ENCODE peak calls at places on chromosomes 4 and X, in eight cellular contexts. One of them, this sample, is unnamed.

GRCh38 chr4:84530871-84531270 is 31.8 kb upstream of the NKX6-1 start:
- DNase-seq in ascending aorta: no peak
- DNase-seq in transverse colon: no peak
- DNase-seq in activated gamma-delta T cell treated with Interleukin-2 at 50 U/mL for 16 hours: no peak
- DNase-seq in activated CD4-positive, alpha-beta T cell treated with anti-CD3 and anti-CD28 coated beads for 24 hours: no peak
- DNase-seq in neuronal stem cell: no peak
- DNase-seq in GM23338: no peak
- DNase-seq in PC-3: peak
- DNase-seq in this sample: no peak

GRCh38 chr4:153488719-153489384 is 22.7 kb downstream of the TMEM131L start:
- DNase-seq in GM23338: peak
- DNase-seq in PC-3: no peak
- DNase-seq in transverse colon: no peak
- DNase-seq in activated gamma-delta T cell treated with Interleukin-2 at 50 U/mL for 16 hours: no peak
- DNase-seq in activated CD4-positive, alpha-beta T cell treated with anti-CD3 and anti-CD28 coated beads for 24 hours: no peak
- DNase-seq in ascending aorta: peak
- DNase-seq in neuronal stem cell: no peak
- DNase-seq in this sample: no peak

GRCh38 chr4:165765053-165765452 is 108.0 kb upstream of the TLL1 start:
- DNase-seq in activated CD4-positive, alpha-beta T cell treated with anti-CD3 and anti-CD28 coated beads for 24 hours: no peak
- DNase-seq in transverse colon: no peak
- DNase-seq in GM23338: no peak
- DNase-seq in neuronal stem cell: no peak
- DNase-seq in activated gamma-delta T cell treated with Interleukin-2 at 50 U/mL for 16 hours: no peak
- DNase-seq in ascending aorta: no peak
- DNase-seq in PC-3: peak
- DNase-seq in this sample: no peak

GRCh38 chrX:71974916-71975315 is 64.3 kb downstream of the NHSL2 start:
- DNase-seq in ascending aorta: no peak
- DNase-seq in PC-3: no peak
- DNase-seq in activated CD4-positive, alpha-beta T cell treated with anti-CD3 and anti-CD28 coated beads for 24 hours: no peak
- DNase-seq in activated gamma-delta T cell treated with Interleukin-2 at 50 U/mL for 16 hours: no peak
- DNase-seq in GM23338: no peak
- DNase-seq in neuronal stem cell: no peak
- DNase-seq in transverse colon: no peak
- DNase-seq in this sample: no peak

GRCh38 chr4:120874792-120875774 is 47.4 kb downstream of the PRDM5 start:
- DNase-seq in activated CD4-positive, alpha-beta T cell treated with anti-CD3 and anti-CD28 coated beads for 24 hours: no peak
- DNase-seq in activated gamma-delta T cell treated with Interleukin-2 at 50 U/mL for 16 hours: no peak
- DNase-seq in neuronal stem cell: no peak
- DNase-seq in PC-3: no peak
- DNase-seq in GM23338: peak
- DNase-seq in transverse colon: no peak
- DNase-seq in ascending aorta: no peak
- DNase-seq in this sample: no peak

GRCh38 chrX:112614640-112615039 is 65.1 kb downstream of the LHFPL1 start:
- DNase-seq in ascending aorta: no peak
- DNase-seq in transverse colon: no peak
- DNase-seq in neuronal stem cell: peak
- DNase-seq in GM23338: peak
- DNase-seq in PC-3: no peak
- DNase-seq in activated CD4-positive, alpha-beta T cell treated with anti-CD3 and anti-CD28 coated beads for 24 hours: no peak
- DNase-seq in activated gamma-delta T cell treated with Interleukin-2 at 50 U/mL for 16 hours: no peak
- DNase-seq in this sample: no peak

GRCh38 chr4:53900275-53900649 is 164.1 kb downstream of the CHIC2 start:
- DNase-seq in PC-3: no peak
- DNase-seq in ascending aorta: no peak
- DNase-seq in GM23338: no peak
- DNase-seq in transverse colon: no peak
- DNase-seq in activated gamma-delta T cell treated with Interleukin-2 at 50 U/mL for 16 hours: no peak
- DNase-seq in activated CD4-positive, alpha-beta T cell treated with anti-CD3 and anti-CD28 coated beads for 24 hours: no peak
- DNase-seq in neuronal stem cell: no peak
- DNase-seq in this sample: no peak

GRCh38 chr4:37765741-37766140 is 60.7 kb upstream of the PGM2 start:
- DNase-seq in transverse colon: no peak
- DNase-seq in ascending aorta: no peak
- DNase-seq in PC-3: no peak
- DNase-seq in activated gamma-delta T cell treated with Interleukin-2 at 50 U/mL for 16 hours: no peak
- DNase-seq in GM23338: no peak
- DNase-seq in activated CD4-positive, alpha-beta T cell treated with anti-CD3 and anti-CD28 coated beads for 24 hours: no peak
- DNase-seq in neuronal stem cell: no peak
- DNase-seq in this sample: no peak

GRCh38 chr4:69910016-69910782 is 20.7 kb upstream of the CSN1S1 start:
- DNase-seq in GM23338: no peak
- DNase-seq in PC-3: no peak
- DNase-seq in neuronal stem cell: no peak
- DNase-seq in ascending aorta: no peak
- DNase-seq in activated CD4-positive, alpha-beta T cell treated with anti-CD3 and anti-CD28 coated beads for 24 hours: no peak
- DNase-seq in transverse colon: no peak
- DNase-seq in activated gamma-delta T cell treated with Interleukin-2 at 50 U/mL for 16 hours: no peak
- DNase-seq in this sample: no peak

GRCh38 chr4:48343035-48343434 is 1.7 kb downstream of the SLAIN2 start:
- DNase-seq in ascending aorta: no peak
- DNase-seq in neuronal stem cell: no peak
- DNase-seq in activated gamma-delta T cell treated with Interleukin-2 at 50 U/mL for 16 hours: no peak
- DNase-seq in GM23338: no peak
- DNase-seq in transverse colon: no peak
- DNase-seq in activated CD4-positive, alpha-beta T cell treated with anti-CD3 and anti-CD28 coated beads for 24 hours: no peak
- DNase-seq in PC-3: no peak
- DNase-seq in this sample: no peak

GRCh38 chr4:61202100-61202637 is 2.0 kb downstream of the ADGRL3 start:
- DNase-seq in activated gamma-delta T cell treated with Interleukin-2 at 50 U/mL for 16 hours: no peak
- DNase-seq in ascending aorta: no peak
- DNase-seq in neuronal stem cell: peak
- DNase-seq in GM23338: peak
- DNase-seq in transverse colon: no peak
- DNase-seq in activated CD4-positive, alpha-beta T cell treated with anti-CD3 and anti-CD28 coated beads for 24 hours: no peak
- DNase-seq in PC-3: peak
- DNase-seq in this sample: no peak

GRCh38 chr4:30863031-30863430 is 142.9 kb downstream of the PCDH7 start:
- DNase-seq in activated gamma-delta T cell treated with Interleukin-2 at 50 U/mL for 16 hours: no peak
- DNase-seq in ascending aorta: no peak
- DNase-seq in neuronal stem cell: no peak
- DNase-seq in activated CD4-positive, alpha-beta T cell treated with anti-CD3 and anti-CD28 coated beads for 24 hours: no peak
- DNase-seq in transverse colon: no peak
- DNase-seq in GM23338: no peak
- DNase-seq in PC-3: peak
- DNase-seq in this sample: no peak

GRCh38 chrX:109742722-109743121 is 9.7 kb upstream of the ACSL4 start:
- DNase-seq in transverse colon: no peak
- DNase-seq in PC-3: no peak
- DNase-seq in ascending aorta: no peak
- DNase-seq in neuronal stem cell: no peak
- DNase-seq in activated gamma-delta T cell treated with Interleukin-2 at 50 U/mL for 16 hours: no peak
- DNase-seq in activated CD4-positive, alpha-beta T cell treated with anti-CD3 and anti-CD28 coated beads for 24 hours: no peak
- DNase-seq in GM23338: no peak
- DNase-seq in this sample: no peak

GRCh38 chrX:53594354-53594753 is 92.2 kb downstream of the HUWE1 start:
- DNase-seq in activated gamma-delta T cell treated with Interleukin-2 at 50 U/mL for 16 hours: no peak
- DNase-seq in ascending aorta: no peak
- DNase-seq in GM23338: no peak
- DNase-seq in PC-3: no peak
- DNase-seq in neuronal stem cell: no peak
- DNase-seq in transverse colon: no peak
- DNase-seq in activated CD4-positive, alpha-beta T cell treated with anti-CD3 and anti-CD28 coated beads for 24 hours: no peak
- DNase-seq in this sample: no peak

GRCh38 chrX:7934026-7934425 is 6.8 kb upstream of the PNPLA4 start:
- DNase-seq in activated CD4-positive, alpha-beta T cell treated with anti-CD3 and anti-CD28 coated beads for 24 hours: no peak
- DNase-seq in transverse colon: no peak
- DNase-seq in activated gamma-delta T cell treated with Interleukin-2 at 50 U/mL for 16 hours: no peak
- DNase-seq in neuronal stem cell: no peak
- DNase-seq in GM23338: no peak
- DNase-seq in ascending aorta: no peak
- DNase-seq in PC-3: no peak
- DNase-seq in this sample: no peak

GRCh38 chrX:104112326-104112951 is at the start of gene ZCCHC18:
- DNase-seq in PC-3: peak
- DNase-seq in transverse colon: peak
- DNase-seq in neuronal stem cell: peak
- DNase-seq in GM23338: peak
- DNase-seq in activated CD4-positive, alpha-beta T cell treated with anti-CD3 and anti-CD28 coated beads for 24 hours: no peak
- DNase-seq in activated gamma-delta T cell treated with Interleukin-2 at 50 U/mL for 16 hours: peak
- DNase-seq in ascending aorta: peak
- DNase-seq in this sample: peak

GRCh38 chr4:6749340-6750171 is 33.0 kb upstream of the KIAA0232 start:
- DNase-seq in PC-3: peak
- DNase-seq in ascending aorta: peak
- DNase-seq in GM23338: no peak
- DNase-seq in neuronal stem cell: no peak
- DNase-seq in activated gamma-delta T cell treated with Interleukin-2 at 50 U/mL for 16 hours: no peak
- DNase-seq in activated CD4-positive, alpha-beta T cell treated with anti-CD3 and anti-CD28 coated beads for 24 hours: no peak
- DNase-seq in transverse colon: peak
- DNase-seq in this sample: peak

GRCh38 chr4:133802741-133803140 is 398.8 kb downstream of the PABPC4L start:
- DNase-seq in GM23338: no peak
- DNase-seq in transverse colon: no peak
- DNase-seq in activated gamma-delta T cell treated with Interleukin-2 at 50 U/mL for 16 hours: no peak
- DNase-seq in ascending aorta: no peak
- DNase-seq in PC-3: peak
- DNase-seq in activated CD4-positive, alpha-beta T cell treated with anti-CD3 and anti-CD28 coated beads for 24 hours: no peak
- DNase-seq in neuronal stem cell: no peak
- DNase-seq in this sample: no peak

GRCh38 chrX:151983186-151983585 is 8.7 kb upstream of the GABRE start:
- DNase-seq in transverse colon: no peak
- DNase-seq in PC-3: no peak
- DNase-seq in neuronal stem cell: no peak
- DNase-seq in activated gamma-delta T cell treated with Interleukin-2 at 50 U/mL for 16 hours: no peak
- DNase-seq in ascending aorta: no peak
- DNase-seq in GM23338: no peak
- DNase-seq in activated CD4-positive, alpha-beta T cell treated with anti-CD3 and anti-CD28 coated beads for 24 hours: no peak
- DNase-seq in this sample: no peak

GRCh38 chr4:78779280-78779679 is 3.1 kb downstream of the BMP2K start:
- DNase-seq in PC-3: peak
- DNase-seq in activated CD4-positive, alpha-beta T cell treated with anti-CD3 and anti-CD28 coated beads for 24 hours: no peak
- DNase-seq in GM23338: no peak
- DNase-seq in ascending aorta: no peak
- DNase-seq in neuronal stem cell: no peak
- DNase-seq in activated gamma-delta T cell treated with Interleukin-2 at 50 U/mL for 16 hours: no peak
- DNase-seq in transverse colon: no peak
- DNase-seq in this sample: no peak

GRCh38 chr4:122625156-122625555 is 4.3 kb upstream of the IL21 start:
- DNase-seq in PC-3: peak
- DNase-seq in activated CD4-positive, alpha-beta T cell treated with anti-CD3 and anti-CD28 coated beads for 24 hours: no peak
- DNase-seq in activated gamma-delta T cell treated with Interleukin-2 at 50 U/mL for 16 hours: no peak
- DNase-seq in neuronal stem cell: no peak
- DNase-seq in transverse colon: no peak
- DNase-seq in ascending aorta: no peak
- DNase-seq in GM23338: no peak
- DNase-seq in this sample: no peak

GRCh38 chrX:45198301-45198700 is 2.4 kb downstream of the DIPK2B start:
- DNase-seq in GM23338: no peak
- DNase-seq in transverse colon: no peak
- DNase-seq in ascending aorta: no peak
- DNase-seq in neuronal stem cell: no peak
- DNase-seq in PC-3: no peak
- DNase-seq in activated CD4-positive, alpha-beta T cell treated with anti-CD3 and anti-CD28 coated beads for 24 hours: no peak
- DNase-seq in activated gamma-delta T cell treated with Interleukin-2 at 50 U/mL for 16 hours: no peak
- DNase-seq in this sample: no peak

GRCh38 chrX:48715066-48715465 is 18.5 kb downstream of the SUV39H1 start:
- DNase-seq in ascending aorta: no peak
- DNase-seq in neuronal stem cell: no peak
- DNase-seq in transverse colon: no peak
- DNase-seq in activated gamma-delta T cell treated with Interleukin-2 at 50 U/mL for 16 hours: no peak
- DNase-seq in PC-3: peak
- DNase-seq in activated CD4-positive, alpha-beta T cell treated with anti-CD3 and anti-CD28 coated beads for 24 hours: no peak
- DNase-seq in GM23338: no peak
- DNase-seq in this sample: no peak

GRCh38 chrX:28920554-28920953 is 333.3 kb downstream of the IL1RAPL1 start:
- DNase-seq in transverse colon: no peak
- DNase-seq in ascending aorta: no peak
- DNase-seq in GM23338: peak
- DNase-seq in activated CD4-positive, alpha-beta T cell treated with anti-CD3 and anti-CD28 coated beads for 24 hours: no peak
- DNase-seq in activated gamma-delta T cell treated with Interleukin-2 at 50 U/mL for 16 hours: no peak
- DNase-seq in neuronal stem cell: no peak
- DNase-seq in PC-3: peak
- DNase-seq in this sample: no peak

GRCh38 chr4:172202480-172203076 is 389.4 kb downstream of the GALNTL6 start:
- DNase-seq in PC-3: peak
- DNase-seq in activated CD4-positive, alpha-beta T cell treated with anti-CD3 and anti-CD28 coated beads for 24 hours: no peak
- DNase-seq in transverse colon: no peak
- DNase-seq in neuronal stem cell: peak
- DNase-seq in activated gamma-delta T cell treated with Interleukin-2 at 50 U/mL for 16 hours: no peak
- DNase-seq in GM23338: peak
- DNase-seq in ascending aorta: no peak
- DNase-seq in this sample: no peak

GRCh38 chr4:75995727-75996126 is 5.0 kb upstream of the SDAD1 start:
- DNase-seq in activated gamma-delta T cell treated with Interleukin-2 at 50 U/mL for 16 hours: no peak
- DNase-seq in ascending aorta: no peak
- DNase-seq in PC-3: peak
- DNase-seq in neuronal stem cell: peak
- DNase-seq in GM23338: peak
- DNase-seq in transverse colon: no peak
- DNase-seq in activated CD4-positive, alpha-beta T cell treated with anti-CD3 and anti-CD28 coated beads for 24 hours: no peak
- DNase-seq in this sample: peak

GRCh38 chr4:129455462-129455861 is 359.5 kb downstream of the C4orf33 start:
- DNase-seq in activated CD4-positive, alpha-beta T cell treated with anti-CD3 and anti-CD28 coated beads for 24 hours: no peak
- DNase-seq in ascending aorta: no peak
- DNase-seq in GM23338: no peak
- DNase-seq in transverse colon: no peak
- DNase-seq in neuronal stem cell: no peak
- DNase-seq in PC-3: no peak
- DNase-seq in activated gamma-delta T cell treated with Interleukin-2 at 50 U/mL for 16 hours: no peak
- DNase-seq in this sample: no peak

GRCh38 chr4:77586953-77587383 is 18.7 kb upstream of the CXCL13 start:
- DNase-seq in activated gamma-delta T cell treated with Interleukin-2 at 50 U/mL for 16 hours: peak
- DNase-seq in GM23338: no peak
- DNase-seq in activated CD4-positive, alpha-beta T cell treated with anti-CD3 and anti-CD28 coated beads for 24 hours: peak
- DNase-seq in neuronal stem cell: no peak
- DNase-seq in transverse colon: peak
- DNase-seq in PC-3: peak
- DNase-seq in ascending aorta: no peak
- DNase-seq in this sample: no peak

GRCh38 chr4:2792711-2793577 is at the start of gene SH3BP2:
- DNase-seq in neuronal stem cell: peak
- DNase-seq in activated CD4-positive, alpha-beta T cell treated with anti-CD3 and anti-CD28 coated beads for 24 hours: no peak
- DNase-seq in transverse colon: peak
- DNase-seq in PC-3: peak
- DNase-seq in activated gamma-delta T cell treated with Interleukin-2 at 50 U/mL for 16 hours: peak
- DNase-seq in ascending aorta: peak
- DNase-seq in GM23338: peak
- DNase-seq in this sample: no peak

GRCh38 chrX:153469811-153470410 is 465 bp downstream of the HAUS7 start:
- DNase-seq in ascending aorta: no peak
- DNase-seq in activated CD4-positive, alpha-beta T cell treated with anti-CD3 and anti-CD28 coated beads for 24 hours: peak
- DNase-seq in GM23338: peak
- DNase-seq in neuronal stem cell: no peak
- DNase-seq in transverse colon: no peak
- DNase-seq in activated gamma-delta T cell treated with Interleukin-2 at 50 U/mL for 16 hours: no peak
- DNase-seq in PC-3: peak
- DNase-seq in this sample: no peak